ENCODE peak calls at places on chromosomes 3 and 15, in four cellular contexts. One of them, this sample, is unnamed.

GRCh38 chr3:51968883-51969674 is 1.8 kb upstream of the PCBP4 start:
- DNase-seq in cardiac fibroblast: no peak
- DNase-seq in esophagus squamous epithelium: no peak
- DNase-seq in neural progenitor cell: peak
- DNase-seq in this sample: no peak

GRCh38 chr3:122691195-122691594 is 10.6 kb downstream of the PARP14 start:
- DNase-seq in neural progenitor cell: no peak
- DNase-seq in esophagus squamous epithelium: no peak
- DNase-seq in cardiac fibroblast: peak
- DNase-seq in this sample: no peak

GRCh38 chr3:78496458-78496857 is 1271.3 kb downstream of the ROBO1 start:
- DNase-seq in cardiac fibroblast: no peak
- DNase-seq in neural progenitor cell: no peak
- DNase-seq in esophagus squamous epithelium: no peak
- DNase-seq in this sample: no peak

GRCh38 chr3:8589880-8590556 is 54.6 kb downstream of the SSUH2 start:
- DNase-seq in cardiac fibroblast: peak
- DNase-seq in neural progenitor cell: no peak
- DNase-seq in esophagus squamous epithelium: no peak
- DNase-seq in this sample: no peak

GRCh38 chr3:177338697-177339219 is 141.5 kb upstream of the TBL1XR1 start:
- DNase-seq in esophagus squamous epithelium: no peak
- DNase-seq in neural progenitor cell: no peak
- DNase-seq in cardiac fibroblast: peak
- DNase-seq in this sample: no peak

GRCh38 chr15:83282141-83282540 is 2.3 kb downstream of the BNC1 start:
- DNase-seq in esophagus squamous epithelium: no peak
- DNase-seq in neural progenitor cell: no peak
- DNase-seq in cardiac fibroblast: no peak
- DNase-seq in this sample: no peak

GRCh38 chr15:63599401-63600000 is 2.3 kb downstream of the FBXL22 start:
- DNase-seq in esophagus squamous epithelium: peak
- DNase-seq in cardiac fibroblast: peak
- DNase-seq in neural progenitor cell: peak
- DNase-seq in this sample: no peak

GRCh38 chr15:29821416-29822099 is 710 bp downstream of the TJP1 start:
- DNase-seq in neural progenitor cell: peak
- DNase-seq in esophagus squamous epithelium: no peak
- DNase-seq in cardiac fibroblast: peak
- DNase-seq in this sample: peak

DNA sequence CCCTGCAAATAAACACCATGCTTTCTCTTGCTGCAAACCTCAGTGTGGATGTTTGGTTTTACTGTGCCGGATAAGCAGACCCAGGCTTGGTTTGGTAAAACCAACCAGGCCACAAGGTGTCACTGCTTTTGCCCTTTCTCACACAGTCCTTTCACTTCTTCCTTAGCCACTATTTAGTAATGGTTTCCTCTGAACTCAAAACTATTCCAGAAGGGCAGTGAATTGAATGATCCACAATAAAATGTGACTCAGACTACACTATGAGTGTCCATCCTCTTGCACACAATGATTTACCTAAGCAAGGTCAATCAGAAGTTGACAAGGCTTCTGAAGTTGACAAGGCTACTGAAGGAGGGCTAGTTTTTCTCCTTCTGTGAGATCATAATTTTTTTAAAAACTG is 552.4 kb upstream of the CCDC54 start:
- DNase-seq in esophagus squamous epithelium: no peak
- DNase-seq in cardiac fibroblast: peak
- DNase-seq in neural progenitor cell: peak
- DNase-seq in this sample: no peak
- TF ChIP-seq CTCF in esophagus squamous epithelium: no peak
- TF ChIP-seq CTCF in cardiac fibroblast: peak
- TF ChIP-seq CTCF in neural progenitor cell: peak
- TF ChIP-seq CTCF in this sample: peak

DNA sequence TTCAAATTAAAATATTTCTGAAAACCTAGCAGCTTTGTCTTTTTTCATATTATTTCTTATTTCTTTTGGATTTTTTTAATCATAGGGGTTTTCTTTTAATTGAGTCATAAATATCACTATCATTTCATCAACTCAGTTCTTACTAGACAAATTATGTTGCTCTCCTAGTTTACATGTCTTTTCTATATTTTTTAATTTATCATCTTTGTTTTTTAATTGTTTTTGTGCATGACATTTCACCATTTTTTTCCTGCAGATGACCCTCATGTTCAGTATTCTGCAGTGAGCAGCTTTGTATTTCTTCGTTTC is 89.9 kb downstream of the RASA2 start:
- DNase-seq in esophagus squamous epithelium: no peak
- DNase-seq in neural progenitor cell: no peak
- DNase-seq in cardiac fibroblast: no peak
- DNase-seq in this sample: no peak
- TF ChIP-seq CTCF in esophagus squamous epithelium: no peak
- TF ChIP-seq CTCF in neural progenitor cell: no peak
- TF ChIP-seq CTCF in cardiac fibroblast: no peak
- TF ChIP-seq CTCF in this sample: no peak

GRCh38 chr3:159982442-159982841 is 6.2 kb upstream of the IL12A start:
- DNase-seq in neural progenitor cell: no peak
- DNase-seq in esophagus squamous epithelium: no peak
- DNase-seq in cardiac fibroblast: no peak
- DNase-seq in this sample: no peak

GRCh38 chr3:159988617-159989251 is at the start of gene IL12A:
- DNase-seq in esophagus squamous epithelium: peak
- DNase-seq in cardiac fibroblast: peak
- DNase-seq in neural progenitor cell: peak
- DNase-seq in this sample: peak

GRCh38 chr3:159991591-159991990 is 3.0 kb downstream of the IL12A start:
- DNase-seq in cardiac fibroblast: no peak
- DNase-seq in esophagus squamous epithelium: no peak
- DNase-seq in neural progenitor cell: no peak
- DNase-seq in this sample: no peak

GRCh38 chr3:159989973-159990846 is 1.6 kb downstream of the IL12A start:
- DNase-seq in cardiac fibroblast: no peak
- DNase-seq in neural progenitor cell: no peak
- DNase-seq in esophagus squamous epithelium: no peak
- DNase-seq in this sample: no peak

DNA sequence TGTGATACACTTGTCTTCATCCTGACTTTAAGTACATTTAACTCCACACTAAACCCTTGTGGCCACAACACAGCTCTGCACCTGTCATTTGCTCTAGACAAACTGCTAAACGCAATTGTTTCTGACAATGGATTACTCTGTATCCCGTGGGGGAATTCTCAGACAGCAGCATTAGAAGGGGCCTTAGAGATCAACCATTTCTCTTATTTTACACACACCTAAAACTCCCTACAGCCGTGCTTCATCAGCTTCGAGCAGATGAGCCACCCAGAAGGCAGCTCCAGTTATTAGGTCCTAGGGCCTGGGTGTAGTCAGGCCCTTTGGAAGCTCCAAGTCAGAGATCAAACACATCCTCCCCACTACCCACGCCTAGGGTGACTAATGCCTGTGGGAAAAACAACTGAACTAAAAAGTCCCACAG is 1.3 kb upstream of the IL12A start:
- DNase-seq in cardiac fibroblast: peak
- DNase-seq in neural progenitor cell: peak
- DNase-seq in esophagus squamous epithelium: no peak
- DNase-seq in this sample: no peak
- TF ChIP-seq CTCF in cardiac fibroblast: peak
- TF ChIP-seq CTCF in neural progenitor cell: peak
- TF ChIP-seq CTCF in esophagus squamous epithelium: no peak
- TF ChIP-seq CTCF in this sample: no peak

DNA sequence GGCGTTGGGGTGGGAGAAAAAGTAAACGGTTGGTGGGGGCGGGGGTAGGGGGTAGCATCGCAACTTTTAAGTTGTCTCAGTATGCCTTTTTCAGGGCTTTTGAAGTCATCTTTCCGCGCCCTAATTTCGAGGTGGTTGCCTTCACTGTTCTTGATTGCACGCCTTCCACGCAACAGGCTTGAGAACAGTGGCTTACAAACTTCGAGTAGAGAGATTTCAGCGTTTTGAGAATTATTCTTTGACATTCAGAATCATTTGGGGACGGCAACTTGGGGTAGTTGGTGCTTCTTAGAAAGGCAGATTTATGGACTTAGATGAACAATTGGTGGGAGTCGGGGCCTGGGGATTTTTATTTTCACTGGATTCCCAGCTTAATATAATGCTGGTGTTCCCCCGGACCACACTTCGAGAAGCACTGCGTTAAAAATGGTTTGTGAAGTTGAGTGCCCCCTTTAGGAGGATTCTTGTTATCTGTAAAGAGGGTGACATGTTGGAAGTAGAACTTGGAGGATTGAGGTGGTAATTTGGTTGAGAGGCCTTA is 880 bp downstream of the PPP4R2 start:
- DNase-seq in cardiac fibroblast: peak
- DNase-seq in esophagus squamous epithelium: no peak
- DNase-seq in neural progenitor cell: peak
- DNase-seq in this sample: peak
- TF ChIP-seq CTCF in cardiac fibroblast: peak
- TF ChIP-seq CTCF in esophagus squamous epithelium: peak
- TF ChIP-seq CTCF in neural progenitor cell: peak
- TF ChIP-seq CTCF in this sample: peak

GRCh38 chr15:74793135-74794028 is 11.5 kb downstream of the CSK start:
- DNase-seq in neural progenitor cell: no peak
- DNase-seq in esophagus squamous epithelium: no peak
- DNase-seq in cardiac fibroblast: no peak
- DNase-seq in this sample: no peak
- TF ChIP-seq CTCF in neural progenitor cell: no peak
- TF ChIP-seq CTCF in esophagus squamous epithelium: peak
- TF ChIP-seq CTCF in cardiac fibroblast: peak
- TF ChIP-seq CTCF in this sample: no peak

GRCh38 chr15:84572231-84572630 is 28.6 kb upstream of the ZSCAN2 start:
- DNase-seq in neural progenitor cell: no peak
- DNase-seq in esophagus squamous epithelium: no peak
- DNase-seq in cardiac fibroblast: no peak
- DNase-seq in this sample: no peak

GRCh38 chr15:84570164-84570692 is 30.6 kb upstream of the ZSCAN2 start:
- DNase-seq in esophagus squamous epithelium: no peak
- DNase-seq in cardiac fibroblast: peak
- DNase-seq in neural progenitor cell: peak
- DNase-seq in this sample: peak

GRCh38 chr15:84575493-84575892 is 25.3 kb upstream of the ZSCAN2 start:
- DNase-seq in cardiac fibroblast: no peak
- DNase-seq in esophagus squamous epithelium: no peak
- DNase-seq in neural progenitor cell: no peak
- DNase-seq in this sample: no peak
- TF ChIP-seq CTCF in cardiac fibroblast: no peak
- TF ChIP-seq CTCF in esophagus squamous epithelium: no peak
- TF ChIP-seq CTCF in neural progenitor cell: no peak
- TF ChIP-seq CTCF in this sample: no peak

GRCh38 chr15:68056097-68056865 is 2.2 kb downstream of the PIAS1 start:
- DNase-seq in neural progenitor cell: peak
- DNase-seq in esophagus squamous epithelium: no peak
- DNase-seq in cardiac fibroblast: no peak
- DNase-seq in this sample: no peak

GRCh38 chr15:68053701-68053996 is 466 bp upstream of the PIAS1 start:
- DNase-seq in esophagus squamous epithelium: no peak
- DNase-seq in neural progenitor cell: no peak
- DNase-seq in cardiac fibroblast: no peak
- DNase-seq in this sample: no peak

GRCh38 chr15:68053997-68054657 is at the start of gene PIAS1:
- DNase-seq in neural progenitor cell: peak
- DNase-seq in cardiac fibroblast: peak
- DNase-seq in esophagus squamous epithelium: peak
- DNase-seq in this sample: peak

GRCh38 chr15:68055224-68055705 is 1.1 kb downstream of the PIAS1 start:
- DNase-seq in esophagus squamous epithelium: no peak
- DNase-seq in cardiac fibroblast: peak
- DNase-seq in neural progenitor cell: peak
- DNase-seq in this sample: no peak

GRCh38 chr15:68054658-68055223 is 626 bp downstream of the PIAS1 start:
- DNase-seq in neural progenitor cell: peak
- DNase-seq in cardiac fibroblast: peak
- DNase-seq in esophagus squamous epithelium: no peak
- DNase-seq in this sample: no peak
- TF ChIP-seq CTCF in neural progenitor cell: no peak
- TF ChIP-seq CTCF in cardiac fibroblast: no peak
- TF ChIP-seq CTCF in esophagus squamous epithelium: no peak
- TF ChIP-seq CTCF in this sample: no peak

This sample was measured in AG09319.